ENCODE peak calls at places on chromosomes 5 and 9, in eight cellular contexts. X, E, B, C, H, D, J and S are unnamed samples.

GRCh38 chr9:125652771-125653170 is 54.2 kb downstream of the MAPKAP1 start:
- DNase-seq in X (no peak), D (no peak), E (no peak), B (no peak), J (no peak), C (no peak), H (no peak), S (no peak)

GRCh38 chr5:64811050-64811640 is 42.4 kb downstream of the CWC27 start:
- DNase-seq in X (no peak), J (peak), D (peak), H (peak), C (no peak), E (peak), B (no peak), S (no peak)

GRCh38 chr9:77019010-77019809 is at the start of gene FOXB2:
- DNase-seq in B (no peak), C (no peak), J (no peak), X (no peak), E (no peak), H (no peak), D (no peak), S (no peak)

GRCh38 chr9:112505083-112505482 is 18.5 kb downstream of the KIAA1958 start:
- DNase-seq in E (no peak), J (no peak), X (no peak), B (no peak), D (no peak), H (no peak), C (no peak), S (no peak)

GRCh38 chr5:98458726-98459125 is 314.7 kb upstream of the RGMB start:
- DNase-seq in E (no peak), H (peak), X (no peak), J (no peak), C (no peak), D (no peak), B (no peak), S (no peak)

GRCh38 chr5:80781356-80781755 is 126.6 kb upstream of the DHFR start:
- DNase-seq in D (no peak), H (no peak), J (peak), X (no peak), B (no peak), E (no peak), C (no peak), S (no peak)

GRCh38 chr9:123451011-123451410 is 95.0 kb downstream of the CRB2 start:
- DNase-seq in C (no peak), X (no peak), D (no peak), E (no peak), B (no peak), J (no peak), H (no peak), S (no peak)

GRCh38 chr9:127418037-127418471 is 6.1 kb upstream of the ZNF79 start:
- DNase-seq in B (no peak), H (no peak), C (no peak), X (no peak), J (no peak), D (no peak), E (no peak), S (no peak)

GRCh38 chr5:7397005-7397546 is 1.1 kb downstream of the ADCY2 start:
- DNase-seq in D (no peak), C (no peak), J (no peak), B (no peak), E (no peak), H (no peak), X (no peak), S (no peak)

GRCh38 chr9:88682431-88682831 is 147.5 kb downstream of the NXNL2 start:
- DNase-seq in H (no peak), E (no peak), B (no peak), C (no peak), X (no peak), J (no peak), D (no peak), S (no peak)

GRCh38 chr5:42513246-42513645 is 90.0 kb downstream of the GHR start:
- DNase-seq in C (no peak), B (no peak), X (no peak), E (no peak), D (no peak), H (no peak), J (no peak), S (no peak)

GRCh38 chr5:93717162-93717561 is 24.2 kb downstream of the POU5F2 start:
- DNase-seq in E (no peak), C (no peak), B (no peak), H (no peak), D (no peak), J (peak), X (no peak), S (no peak)

GRCh38 chr9:71740199-71740598 is 28.1 kb downstream of the CEMIP2 start:
- DNase-seq in X (no peak), C (no peak), J (no peak), H (no peak), E (no peak), B (no peak), D (no peak), S (no peak)

GRCh38 chr5:58934629-58935097 is 351.8 kb downstream of the RAB3C start:
- DNase-seq in X (no peak), D (no peak), B (no peak), E (no peak), C (no peak), H (no peak), J (no peak), S (no peak)

GRCh38 chr5:99169309-99169708 is 240.5 kb upstream of the CHD1 start:
- DNase-seq in X (no peak), H (no peak), E (no peak), B (no peak), D (no peak), C (no peak), J (no peak), S (no peak)

GRCh38 chr5:14216902-14217301 is 73.8 kb downstream of the TRIO start:
- DNase-seq in D (no peak), E (no peak), C (no peak), B (no peak), H (no peak), X (no peak), J (no peak), S (no peak)

GRCh38 chr9:89360465-89360864 is 42.2 kb downstream of the SECISBP2 start:
- DNase-seq in E (no peak), J (no peak), X (no peak), B (no peak), H (no peak), C (no peak), D (no peak), S (no peak)

GRCh38 chr5:93583799-93584530 is 943 bp downstream of the NR2F1 start:
- DNase-seq in H (peak), J (peak), E (peak), C (no peak), X (no peak), B (peak), D (peak), S (no peak)

GRCh38 chr5:113917997-113918396 is 404.5 kb downstream of the YTHDC2 start:
- DNase-seq in J (no peak), D (no peak), H (no peak), B (no peak), X (no peak), E (no peak), C (no peak), S (no peak)

GRCh38 chr9:84850830-84851372 is 181.4 kb downstream of the NTRK2 start:
- DNase-seq in H (no peak), C (no peak), E (no peak), B (no peak), D (no peak), J (no peak), X (no peak), S (no peak)

GRCh38 chr9:127651697-127652610 is 39.9 kb downstream of the STXBP1 start:
- DNase-seq in H (no peak), D (no peak), J (no peak), E (no peak), C (no peak), B (no peak), X (no peak), S (no peak)

GRCh38 chr9:126150411-126151030 is 176.1 kb upstream of the MVB12B start:
- DNase-seq in H (no peak), E (no peak), X (no peak), J (no peak), C (no peak), D (no peak), B (no peak), S (no peak)

GRCh38 chr9:122320346-122320995 is 50.4 kb upstream of the PTGS1 start:
- DNase-seq in B (no peak), H (no peak), J (no peak), X (no peak), E (no peak), C (no peak), D (no peak), S (no peak)

GRCh38 chr9:3824062-3824461 is 298.3 kb upstream of the RFX3 start:
- DNase-seq in C (no peak), B (no peak), J (no peak), D (no peak), H (peak), X (no peak), E (no peak), S (no peak)

GRCh38 chr9:127186799-127187198 is 64.4 kb upstream of the ANGPTL2 start:
- DNase-seq in D (no peak), H (no peak), E (no peak), X (no peak), J (no peak), C (no peak), B (no peak), S (no peak)

GRCh38 chr9:68981825-68982224 is 32.1 kb downstream of the PRKACG start:
- DNase-seq in D (no peak), H (no peak), B (no peak), E (no peak), X (no peak), C (no peak), J (no peak), S (no peak)

GRCh38 chr9:77785341-77785740 is 137.2 kb upstream of the GNA14 start:
- DNase-seq in B (no peak), X (no peak), C (no peak), J (no peak), H (no peak), D (no peak), E (no peak), S (no peak)